ENCODE peak calls at places on chromosome 9, in eight cellular contexts. T, S, F, H, A, E, W and P are unnamed samples.
A peak's percentile ranks its signal among the peaks of the same experiment; 100 is the strongest.

GRCh38 chr9:135023389-135023788 is 64.1 kb upstream of the OLFM1 start:
- DNase-seq in T (no peak), S (no peak), F (no peak), H (peak; percentile 42), A (no peak), E (no peak), W (peak; percentile 6), P (no peak)

GRCh38 chr9:89422151-89422918 is 75.6 kb downstream of the SEMA4D start:
- DNase-seq in T (no peak), S (no peak), F (peak; percentile 50), H (no peak), A (peak; percentile 70), E (no peak), W (peak; percentile 35), P (no peak)

GRCh38 chr9:122226758-122227575 is 1.8 kb downstream of the LHX6 start:
- DNase-seq in T (no peak), S (no peak), F (peak; percentile 14), H (peak; percentile 59), A (no peak), E (no peak), W (no peak), P (no peak)

GRCh38 chr9:25003686-25004085 is 458.0 kb upstream of the IZUMO3 start:
- DNase-seq in T (no peak), S (no peak), F (no peak), H (no peak), A (no peak), E (no peak), W (no peak), P (no peak)

GRCh38 chr9:110048473-110048975 is 159.4 kb downstream of the C9orf152 start:
- DNase-seq in T (peak; percentile 62), S (peak; percentile 30), F (peak; percentile 94), H (peak; percentile 93), A (peak; percentile 81), E (peak; percentile 73), W (peak; percentile 90), P (peak; percentile 73)

GRCh38 chr9:126569036-126569435 is 44.7 kb upstream of the LMX1B start:
- DNase-seq in T (no peak), S (no peak), F (no peak), H (peak; percentile 66), A (no peak), E (no peak), W (peak; percentile 29), P (no peak)

GRCh38 chr9:121634800-121635261 is 16.6 kb upstream of the DAB2IP start:
- DNase-seq in T (no peak), S (no peak), F (peak; percentile 51), H (peak; percentile 63), A (no peak), E (no peak), W (peak; percentile 37), P (peak; percentile 44)

GRCh38 chr9:85863875-85864274 is 77.1 kb upstream of the NAA35 start:
- DNase-seq in T (no peak), S (no peak), F (no peak), H (no peak), A (no peak), E (no peak), W (no peak), P (no peak)

GRCh38 chr9:17425379-17425778 is 153.5 kb upstream of the SH3GL2 start:
- DNase-seq in T (no peak), S (no peak), F (no peak), H (no peak), A (no peak), E (no peak), W (no peak), P (no peak)

GRCh38 chr9:128251701-128252100 is 24.1 kb downstream of the GOLGA2 start:
- DNase-seq in T (no peak), S (no peak), F (no peak), H (peak; percentile 75), A (no peak), E (no peak), W (peak; percentile 35), P (no peak)

GRCh38 chr9:37760416-37761165 is 7.0 kb downstream of the TRMT10B start:
- DNase-seq in T (no peak), S (no peak), F (peak; percentile 50), H (no peak), A (no peak), E (no peak), W (peak; percentile 38), P (no peak)

GRCh38 chr9:120985759-120986353 is 59.3 kb upstream of the TRAF1 start:
- DNase-seq in T (no peak), S (no peak), F (peak; percentile 73), H (peak; percentile 84), A (no peak), E (no peak), W (peak; percentile 74), P (peak; percentile 3)

GRCh38 chr9:72919246-72919945 is 33.5 kb downstream of the ALDH1A1 start:
- DNase-seq in T (no peak), S (no peak), F (no peak), H (no peak), A (no peak), E (no peak), W (no peak), P (no peak)

GRCh38 chr9:123268240-123268949 is at the start of gene STRBP:
- DNase-seq in T (peak; percentile 84), S (peak; percentile 86), F (peak; percentile 99), H (peak; percentile 91), A (peak; percentile 91), E (peak; percentile 95), W (peak; percentile 84), P (peak; percentile 94)

GRCh38 chr9:87602933-87603643 is 105.4 kb downstream of the DAPK1 start:
- DNase-seq in T (no peak), S (no peak), F (no peak), H (no peak), A (no peak), E (no peak), W (no peak), P (no peak)